ENCODE peak calls at places on chromosomes 13 and 19, in eight cellular contexts. Q, A, R, E, W, C, B and P are unnamed samples.

GRCh38 chr13:72221276-72221962 is 354.4 kb upstream of the DACH1 start:
- DNase-seq in Q (peak), A (no peak), R (no peak), E (peak), W (no peak), C (no peak), B (no peak), P (no peak)

GRCh38 chr19:35643255-35644205 is 2.0 kb downstream of the ETV2 start:
- DNase-seq in Q (peak), A (peak), R (peak), E (peak), W (peak), C (peak), B (no peak), P (peak)

GRCh38 chr13:45335397-45336024 is 5.5 kb downstream of the TPT1 start:
- DNase-seq in Q (no peak), A (no peak), R (no peak), E (no peak), W (no peak), C (no peak), B (no peak), P (no peak)

GRCh38 chr19:34595683-34596082 is 81.3 kb downstream of the SCGB2B2 start:
- DNase-seq in Q (no peak), A (no peak), R (no peak), E (no peak), W (no peak), C (no peak), B (no peak), P (peak)

GRCh38 chr13:88586263-88586662 is 915.1 kb downstream of the SLITRK5 start:
- DNase-seq in Q (no peak), A (no peak), R (no peak), E (peak), W (no peak), C (peak), B (peak), P (no peak)

GRCh38 chr19:7512400-7512851 is 3.5 kb upstream of the ZNF358 start:
- DNase-seq in Q (no peak), A (no peak), R (no peak), E (peak), W (no peak), C (no peak), B (no peak), P (no peak)

GRCh38 chr13:41061914-41062837 is 867 bp downstream of the WBP4 start:
- DNase-seq in Q (peak), A (no peak), R (no peak), E (peak), W (no peak), C (no peak), B (peak), P (no peak)

GRCh38 chr19:18856385-18857126 is 24.8 kb downstream of the UPF1 start:
- DNase-seq in Q (peak), A (no peak), R (no peak), E (peak), W (no peak), C (no peak), B (no peak), P (no peak)

GRCh38 chr13:48144413-48145035 is 49.6 kb upstream of the MED4 start:
- DNase-seq in Q (no peak), A (no peak), R (no peak), E (no peak), W (peak), C (no peak), B (no peak), P (no peak)

GRCh38 chr19:2494084-2494446 is 18.1 kb downstream of the GADD45B start:
- DNase-seq in Q (peak), A (no peak), R (no peak), E (peak), W (no peak), C (no peak), B (no peak), P (no peak)

GRCh38 chr13:20717581-20718542 is 14.4 kb downstream of the IL17D start:
- DNase-seq in Q (no peak), A (no peak), R (no peak), E (no peak), W (no peak), C (no peak), B (no peak), P (no peak)

GRCh38 chr13:77619655-77620054 is 77.8 kb upstream of the SLAIN1 start:
- DNase-seq in Q (no peak), A (no peak), R (no peak), E (no peak), W (no peak), C (no peak), B (no peak), P (no peak)

GRCh38 chr13:112071011-112071901 is 4.3 kb downstream of the SOX1 start:
- DNase-seq in Q (no peak), A (no peak), R (no peak), E (no peak), W (no peak), C (no peak), B (no peak), P (no peak)

GRCh38 chr19:14023404-14024235 is 4.3 kb upstream of the RLN3 start:
- DNase-seq in Q (peak), A (no peak), R (no peak), E (peak), W (peak), C (no peak), B (no peak), P (no peak)

GRCh38 chr13:88031980-88032562 is 360.9 kb downstream of the SLITRK5 start:
- DNase-seq in Q (no peak), A (no peak), R (no peak), E (peak), W (no peak), C (no peak), B (peak), P (no peak)

GRCh38 chr13:37143901-37144300 is 38.4 kb upstream of the CSNK1A1L start:
- DNase-seq in Q (no peak), A (no peak), R (no peak), E (peak), W (no peak), C (no peak), B (peak), P (no peak)

GRCh38 chr19:31980851-31981250 is 364.6 kb upstream of the ZNF507 start:
- DNase-seq in Q (no peak), A (no peak), R (no peak), E (no peak), W (no peak), C (no peak), B (no peak), P (no peak)

GRCh38 chr19:1871140-1871597 is 7.8 kb upstream of the KLF16 start:
- DNase-seq in Q (peak), A (no peak), R (no peak), E (no peak), W (no peak), C (no peak), B (no peak), P (no peak)

GRCh38 chr13:111296417-111296816 is 24.0 kb upstream of the TEX29 start:
- DNase-seq in Q (no peak), A (no peak), R (no peak), E (no peak), W (no peak), C (no peak), B (no peak), P (no peak)

GRCh38 chr13:102311433-102311796 is 90.4 kb downstream of the FGF14 start:
- DNase-seq in Q (no peak), A (no peak), R (no peak), E (no peak), W (no peak), C (no peak), B (no peak), P (no peak)

GRCh38 chr13:101930331-101930730 is 471.5 kb downstream of the FGF14 start:
- DNase-seq in Q (no peak), A (no peak), R (no peak), E (no peak), W (no peak), C (peak), B (no peak), P (no peak)

DNA sequence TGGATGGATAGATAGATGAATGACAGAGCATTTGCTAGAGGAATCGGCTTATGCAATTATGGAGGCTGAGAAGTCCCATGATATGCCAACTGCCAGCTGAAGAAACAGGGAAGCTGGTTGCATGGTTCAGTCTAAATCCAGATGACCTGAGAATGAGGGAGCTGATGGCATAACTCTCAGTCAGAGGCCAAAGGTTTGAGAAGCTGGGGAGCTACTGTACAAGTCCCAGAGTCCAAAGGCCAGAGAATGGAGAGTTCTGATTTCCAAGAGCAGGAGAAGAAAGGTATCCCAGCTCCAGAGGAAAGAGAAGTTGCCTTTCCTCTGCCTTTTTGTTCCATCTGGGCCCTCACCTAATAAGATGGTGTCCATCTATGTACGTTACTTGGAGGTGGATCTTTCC is 108.3 kb downstream of the CDK8 start:
- DNase-seq in Q (no peak), A (no peak), R (no peak), E (no peak), W (no peak), C (no peak), B (no peak), P (no peak)
- TF ChIP-seq CTCF in Q (no peak), A (no peak), R (no peak), E (no peak), W (no peak), C (no peak), B (no peak), P (no peak)

GRCh38 chr19:38599722-38600121 is 18.0 kb downstream of the MAP4K1 start:
- DNase-seq in Q (no peak), A (no peak), R (no peak), E (no peak), W (no peak), C (no peak), B (no peak), P (no peak)

GRCh38 chr19:38592940-38593339 is 24.8 kb downstream of the MAP4K1 start:
- DNase-seq in Q (no peak), A (no peak), R (no peak), E (no peak), W (no peak), C (no peak), B (no peak), P (no peak)

GRCh38 chr19:38597075-38597474 is 20.7 kb downstream of the MAP4K1 start:
- DNase-seq in Q (no peak), A (no peak), R (no peak), E (no peak), W (no peak), C (no peak), B (no peak), P (no peak)

GRCh38 chr19:38596057-38596981 is 21.4 kb downstream of the MAP4K1 start:
- DNase-seq in Q (peak), A (no peak), R (no peak), E (peak), W (no peak), C (no peak), B (no peak), P (no peak)
- TF ChIP-seq CTCF in Q (no peak), A (no peak), R (no peak), E (no peak), W (no peak), C (no peak), B (no peak), P (no peak)

DNA sequence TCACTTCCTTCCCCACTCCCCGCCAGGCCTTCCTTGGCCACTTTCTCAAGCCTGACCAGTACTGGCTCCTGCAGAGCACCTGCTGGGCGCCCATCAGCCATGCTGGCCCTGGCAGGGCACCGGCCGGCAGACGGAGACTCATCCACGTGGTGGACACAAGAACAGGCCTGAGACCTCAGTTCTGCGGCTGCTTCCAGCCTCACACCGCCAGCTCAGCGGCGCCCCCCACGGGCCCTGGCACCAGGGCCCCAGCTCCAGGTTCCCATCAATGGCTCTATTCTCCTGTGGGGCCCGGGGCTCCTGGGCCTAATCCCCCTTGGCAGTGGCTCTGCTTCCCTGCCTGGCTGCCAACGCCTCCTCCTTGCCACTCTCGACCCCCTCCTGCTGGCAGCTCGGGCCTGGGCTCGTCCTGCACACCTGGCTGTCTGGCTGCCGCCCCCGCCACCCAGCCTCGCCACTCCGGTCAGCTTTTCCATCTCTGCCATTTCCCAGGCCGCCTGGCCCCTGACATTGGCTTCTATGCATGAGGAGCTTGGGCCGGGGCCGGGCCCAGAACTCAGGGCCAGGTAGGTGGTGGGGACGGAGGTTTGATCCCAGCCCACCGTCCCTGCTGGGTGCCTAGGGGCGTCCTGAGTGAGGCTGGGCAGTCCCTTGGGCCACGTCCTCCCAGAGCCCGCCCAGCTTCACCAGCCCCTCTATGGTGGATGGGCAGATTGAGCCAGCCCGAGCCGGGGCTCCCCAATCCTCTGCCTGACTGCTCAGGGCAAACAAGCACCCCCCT is 6.2 kb downstream of the NDUFA11 start:
- DNase-seq in Q (no peak), A (no peak), R (no peak), E (no peak), W (no peak), C (no peak), B (no peak), P (no peak)
- TF ChIP-seq CTCF in Q (no peak), A (no peak), R (no peak), E (no peak), W (no peak), C (peak), B (no peak), P (no peak)

DNA sequence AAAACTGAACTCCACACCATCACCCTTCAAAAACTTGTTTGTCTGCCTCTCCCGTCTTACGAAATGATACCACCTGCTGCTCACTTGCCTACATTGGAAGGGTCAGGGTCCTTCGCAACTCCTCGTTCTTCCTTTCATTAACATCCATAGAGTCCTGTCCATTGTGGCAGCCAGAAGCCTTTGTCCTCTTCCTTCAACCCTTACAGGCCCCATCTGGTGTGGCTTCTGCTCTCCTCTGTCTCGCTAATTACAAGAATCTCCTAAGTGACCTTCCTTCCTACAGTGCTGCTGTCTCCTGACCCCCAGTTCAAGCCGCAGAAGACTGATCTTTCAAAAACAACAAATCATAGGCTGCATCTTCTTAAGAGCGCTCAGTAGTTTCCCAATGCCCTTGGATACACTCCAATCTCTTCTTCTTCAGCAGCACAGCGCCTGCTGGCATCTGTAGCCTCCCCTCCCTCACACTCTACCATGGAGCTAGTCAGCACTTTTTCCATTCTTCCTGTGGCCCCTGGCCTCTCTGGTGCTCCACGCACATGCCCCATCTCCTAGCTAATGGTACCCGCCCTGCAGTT is 382.7 kb downstream of the LIG4 start:
- DNase-seq in Q (no peak), A (no peak), R (no peak), E (no peak), W (no peak), C (no peak), B (no peak), P (no peak)
- TF ChIP-seq CTCF in Q (no peak), A (no peak), R (no peak), E (no peak), W (no peak), C (no peak), B (no peak), P (no peak)

GRCh38 chr19:41354343-41354974 is 737 bp upstream of the TGFB1 start:
- DNase-seq in Q (no peak), A (no peak), R (no peak), E (no peak), W (peak), C (no peak), B (no peak), P (no peak)
- TF ChIP-seq CTCF in Q (no peak), A (no peak), R (no peak), E (no peak), W (no peak), C (no peak), B (no peak), P (no peak)

GRCh38 chr13:91045351-91046034 is 302.0 kb upstream of the MIR17HG start:
- DNase-seq in Q (peak), A (no peak), R (no peak), E (peak), W (no peak), C (no peak), B (no peak), P (no peak)
- TF ChIP-seq CTCF in Q (peak), A (no peak), R (no peak), E (peak), W (no peak), C (peak), B (peak), P (no peak)

DNA sequence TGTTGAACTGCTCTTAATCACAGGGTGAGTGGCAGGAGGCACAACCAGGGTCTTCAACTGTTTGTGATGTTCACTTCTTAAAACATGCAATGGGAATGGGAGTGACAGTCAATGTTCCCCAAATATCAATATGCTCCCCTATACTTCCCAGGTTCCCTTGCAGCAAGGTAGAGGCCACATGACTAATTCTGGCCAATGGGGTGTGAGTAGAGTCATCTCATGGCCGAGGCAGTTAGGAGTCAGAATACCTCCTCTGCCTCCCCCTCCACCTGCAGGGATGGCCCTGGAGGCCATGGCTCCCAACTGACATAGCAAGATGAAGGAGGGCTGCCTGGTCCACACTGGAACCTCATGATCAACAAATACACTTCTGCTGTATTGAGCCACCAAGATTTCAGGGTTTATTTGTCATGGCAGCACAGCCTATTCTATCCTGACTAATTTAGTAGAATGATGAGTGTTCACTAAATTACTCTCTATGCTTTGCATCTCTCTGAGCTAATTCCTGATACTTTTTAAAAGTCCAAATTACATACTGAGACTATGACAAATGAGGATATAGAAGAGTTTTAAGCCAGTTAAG is 8.9 kb downstream of the VRK3 start:
- DNase-seq in Q (no peak), A (no peak), R (no peak), E (no peak), W (no peak), C (no peak), B (no peak), P (no peak)
- TF ChIP-seq CTCF in Q (no peak), A (no peak), R (no peak), E (no peak), W (no peak), C (no peak), B (no peak), P (no peak)